ENCODE peak calls at places on chromosomes 1 and 21, in seven cellular contexts. A is endodermal cell, W is prostate gland, E is astrocyte, Y is fibroblast of lung, T is A549, Q is H9. U is an unnamed sample.
A peak's percentile ranks its signal among the peaks of the same experiment; 100 is the strongest.

GRCh38 chr1:185880779-185881333 is 146.7 kb downstream of the HMCN1 start:
- DNase-seq in A (no peak), W (no peak), E (no peak), Y (no peak), T (no peak), Q (no peak), U (no peak)

GRCh38 chr1:207828485-207829158 is 76.8 kb downstream of the CD46 start:
- DNase-seq in A (peak; percentile 93), W (peak; percentile 82), E (peak; percentile 55), Y (peak; percentile 87), T (peak; percentile 86), Q (peak; percentile 85), U (peak; percentile 64)

GRCh38 chr1:6152882-6153281 is 27.2 kb downstream of the CHD5 start:
- DNase-seq in A (no peak), W (no peak), E (no peak), Y (no peak), T (no peak), Q (no peak), U (no peak)

GRCh38 chr21:41562101-41563000 is 54.4 kb upstream of the TMPRSS2 start:
- DNase-seq in A (no peak), W (no peak), E (no peak), Y (no peak), T (no peak), Q (no peak), U (no peak)

GRCh38 chr1:96329121-96329520 is 392.5 kb upstream of the PTBP2 start:
- DNase-seq in A (no peak), W (no peak), E (peak; percentile 79), Y (peak; percentile 44), T (no peak), Q (no peak), U (peak; percentile 3)

GRCh38 chr1:80047791-80048190 is 1041.3 kb upstream of the ADGRL4 start:
- DNase-seq in A (no peak), W (no peak), E (peak; percentile 64), Y (no peak), T (no peak), Q (no peak), U (no peak)

GRCh38 chr21:44456915-44457736 is 1.8 kb downstream of the LRRC3 start:
- DNase-seq in A (no peak), W (no peak), E (no peak), Y (no peak), T (no peak), Q (no peak), U (no peak)

GRCh38 chr21:42027804-42028753 is 17.9 kb upstream of the ZBTB21 start:
- DNase-seq in A (no peak), W (no peak), E (no peak), Y (no peak), T (no peak), Q (no peak), U (no peak)

GRCh38 chr1:50279622-50280320 is 143.5 kb downstream of the DMRTA2 start:
- DNase-seq in A (peak; percentile 86), W (no peak), E (no peak), Y (no peak), T (no peak), Q (peak; percentile 52), U (no peak)

GRCh38 chr21:39137248-39138186 is 45.7 kb downstream of the PSMG1 start:
- DNase-seq in A (peak; percentile 82), W (no peak), E (peak; percentile 46), Y (peak; percentile 24), T (peak; percentile 28), Q (peak; percentile 71), U (no peak)

GRCh38 chr1:34779526-34779925 is 1.5 kb upstream of the GJB3 start:
- DNase-seq in A (peak; percentile 40), W (no peak), E (no peak), Y (no peak), T (no peak), Q (no peak), U (no peak)

GRCh38 chr1:169443923-169444322 is 16.6 kb upstream of the CCDC181 start:
- DNase-seq in A (no peak), W (no peak), E (no peak), Y (no peak), T (no peak), Q (no peak), U (no peak)

GRCh38 chr1:30005972-30006619 is 717.3 kb downstream of the MATN1 start:
- DNase-seq in A (peak; percentile 79), W (no peak), E (no peak), Y (no peak), T (no peak), Q (peak; percentile 45), U (no peak)

GRCh38 chr1:95002657-95003432 is 69.9 kb downstream of the ALG14 start:
- DNase-seq in A (no peak), W (peak; percentile 30), E (no peak), Y (peak; percentile 45), T (no peak), Q (no peak), U (no peak)

GRCh38 chr21:46392921-46393320 is 65.8 kb upstream of the DIP2A start:
- DNase-seq in A (no peak), W (no peak), E (peak; percentile 41), Y (no peak), T (no peak), Q (no peak), U (no peak)

GRCh38 chr21:25626752-25627151 is 12.3 kb upstream of the JAM2 start:
- DNase-seq in A (no peak), W (peak; percentile 19), E (no peak), Y (no peak), T (no peak), Q (no peak), U (no peak)

GRCh38 chr1:80656011-80656627 is 1144.6 kb upstream of the ADGRL2 start:
- DNase-seq in A (peak; percentile 76), W (no peak), E (no peak), Y (peak; percentile 39), T (peak; percentile 37), Q (peak; percentile 46), U (no peak)

GRCh38 chr1:68229927-68230812 is 2.2 kb downstream of the WLS start:
- DNase-seq in A (peak; percentile 63), W (no peak), E (peak; percentile 52), Y (peak; percentile 62), T (no peak), Q (no peak), U (no peak)

GRCh38 chr1:58431847-58432246 is 114.7 kb downstream of the OMA1 start:
- DNase-seq in A (no peak), W (no peak), E (no peak), Y (no peak), T (no peak), Q (no peak), U (no peak)

DNA sequence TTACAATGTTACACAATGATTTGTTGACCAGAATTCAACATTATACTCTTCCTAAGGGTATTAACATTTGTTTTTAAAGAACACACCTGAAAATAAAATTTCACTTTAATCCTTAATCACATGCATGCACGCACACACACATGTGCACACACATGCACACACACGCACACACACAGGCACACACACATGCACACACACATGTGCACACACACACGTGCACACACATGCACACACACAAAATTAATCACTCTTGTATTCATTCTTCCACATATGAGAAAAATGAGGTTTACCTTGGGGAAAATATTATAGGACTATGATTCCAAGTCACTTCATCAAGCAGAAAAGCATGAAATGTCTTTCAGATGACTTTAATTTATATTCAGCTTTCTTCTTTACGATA is 331.8 kb upstream of the PLD5 start:
- DNase-seq in A (no peak), W (no peak), E (no peak), Y (no peak), T (no peak), Q (no peak), U (no peak)
- H3K9me3 ChIP-seq in A (no peaks in the 10 kb centered on the region), W (no peaks in the 10 kb centered on the region), E (no peaks in the 10 kb centered on the region), Y (no peaks in the 10 kb centered on the region), T (no peaks in the 10 kb centered on the region), Q (no peaks in the 10 kb centered on the region), U (peaks cover 21% of the 10 kb centered on the region)

GRCh38 chr1:151945725-151946365 is 36.5 kb upstream of the THEM4 start:
- DNase-seq in A (peak; percentile 82), W (peak; percentile 55), E (peak; percentile 90), Y (peak; percentile 97), T (peak; percentile 90), Q (peak; percentile 87), U (peak; percentile 75)
- TF ChIP-seq CTCF in A (no peak), W (no peak), E (no peak), Y (no peak), T (no peak), Q (no peak), U (no peak)

DNA sequence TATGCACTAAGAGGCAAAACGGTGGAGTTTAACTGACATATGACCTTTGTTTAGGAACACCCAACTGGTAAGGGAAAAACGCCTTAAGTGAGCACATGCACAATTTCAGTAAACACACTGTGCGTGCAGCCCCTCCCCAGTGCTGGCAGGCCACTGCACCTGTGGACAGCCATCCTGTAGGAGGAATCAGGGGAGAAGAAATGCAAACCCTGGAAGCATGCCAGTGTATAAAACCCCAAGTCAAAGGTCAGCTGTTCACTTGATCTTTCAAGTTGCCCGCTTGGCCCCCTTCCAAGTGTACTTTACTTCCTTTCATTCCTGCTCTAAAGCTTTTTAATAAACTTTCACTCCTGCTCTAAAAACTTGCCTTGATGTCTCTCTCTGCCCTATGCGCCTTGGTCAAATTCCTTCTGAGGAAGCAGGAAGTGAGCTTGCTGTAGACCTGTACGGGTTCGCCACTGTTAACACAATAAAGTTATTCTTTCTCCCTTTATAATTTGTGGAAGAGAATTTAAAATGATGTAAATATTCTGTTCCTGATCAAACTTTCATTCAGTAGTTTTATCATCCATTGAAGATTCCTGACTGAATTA is 31.8 kb downstream of the USP25 start:
- DNase-seq in A (no peak), W (no peak), E (no peak), Y (no peak), T (no peak), Q (no peak), U (no peak)
- H3K27ac ChIP-seq in A (no peak overlapping the region), W (no peak overlapping the region), E (no peak overlapping the region), Y (no peak overlapping the region), T (no peak overlapping the region), Q (no peak overlapping the region), U (no peak overlapping the region)

DNA sequence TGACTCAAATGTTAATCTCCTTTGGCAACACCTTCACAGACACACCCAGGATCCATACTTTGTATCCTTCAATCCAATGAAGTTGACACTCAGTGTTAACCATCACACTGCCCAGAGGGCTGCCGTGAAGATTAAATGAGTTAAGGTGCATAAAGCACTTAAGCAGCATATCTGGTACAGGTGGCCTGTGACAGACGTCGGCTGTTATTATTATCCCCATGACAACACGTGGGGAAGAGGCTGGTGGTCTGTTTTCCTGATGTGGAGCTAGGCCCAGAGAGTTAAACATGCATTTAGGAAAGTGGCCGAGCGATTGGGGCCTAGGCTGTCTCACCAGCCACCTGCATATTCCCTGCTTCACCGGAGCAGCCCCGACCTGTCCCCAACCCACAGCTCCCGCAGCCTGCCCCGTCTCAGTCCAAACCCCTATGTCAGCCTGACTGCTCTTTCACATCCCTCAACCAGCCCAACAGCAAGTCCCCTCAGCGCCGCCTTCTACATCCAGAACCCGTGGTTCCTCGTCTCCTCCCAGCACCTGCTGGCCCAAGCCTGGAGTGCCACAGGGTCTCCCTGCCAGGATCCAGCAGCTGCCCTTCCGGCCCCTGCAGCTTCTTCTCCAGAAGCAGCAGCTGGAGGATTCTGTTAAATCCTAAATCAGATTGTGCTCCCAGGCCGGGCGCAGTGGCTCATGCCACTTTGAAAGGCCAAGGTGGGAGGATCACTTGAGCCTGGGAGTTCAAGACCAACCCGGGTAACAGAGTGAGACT is 77.9 kb downstream of the FBXO2 start:
- DNase-seq in A (no peak), W (no peak), E (no peak), Y (no peak), T (no peak), Q (no peak), U (no peak)
- H3K9me3 ChIP-seq in A (no peaks in the 10 kb centered on the region), W (no peaks in the 10 kb centered on the region), E (no peaks in the 10 kb centered on the region), Y (no peaks in the 10 kb centered on the region), T (no peaks in the 10 kb centered on the region), Q (no peaks in the 10 kb centered on the region), U (no peaks in the 10 kb centered on the region)

GRCh38 chr1:26285366-26286063 is 5.6 kb downstream of the SH3BGRL3 start:
- DNase-seq in A (peak; percentile 96), W (no peak), E (no peak), Y (no peak), T (peak; percentile 56), Q (peak; percentile 89), U (no peak)
- TF ChIP-seq CTCF in A (peak; percentile 87), W (no peak), E (peak; percentile 15), Y (peak; percentile 23), T (peak; percentile 36), Q (peak; percentile 79), U (peak; percentile 34)

U was measured in AG04450.